ENCODE peak calls at places on chromosomes 7 and 10, in seven cellular contexts. N is adrenal gland, Q is suprapubic skin, X is transverse colon, C is tibial nerve, G is thyroid gland, Y is ovary. P is an unnamed sample.

GRCh38 chr7:74217455-74218342 is 7.9 kb downstream of the LAT2 start:
- DNase-seq in N (no peak), Q (no peak), X (peak; percentile 30), C (no peak), G (no peak), Y (no peak), P (no peak)

GRCh38 chr10:88157981-88158465 is 294.6 kb downstream of the PTEN start:
- DNase-seq in N (peak; percentile 56), Q (no peak), X (no peak), C (no peak), G (no peak), Y (peak; percentile 24), P (no peak)

GRCh38 chr7:78311176-78311575 is 512.6 kb downstream of the PHTF2 start:
- DNase-seq in N (no peak), Q (no peak), X (no peak), C (no peak), G (no peak), Y (no peak), P (no peak)

GRCh38 chr7:44375236-44375699 is 49.9 kb upstream of the CAMK2B start:
- DNase-seq in N (peak; percentile 60), Q (no peak), X (no peak), C (no peak), G (peak; percentile 37), Y (no peak), P (no peak)

GRCh38 chr10:123912466-123913201 is 21.0 kb upstream of the CPXM2 start:
- DNase-seq in N (no peak), Q (no peak), X (no peak), C (no peak), G (peak; percentile 68), Y (no peak), P (no peak)

GRCh38 chr7:79528421-79528820 is 75.0 kb upstream of the MAGI2 start:
- DNase-seq in N (no peak), Q (no peak), X (no peak), C (no peak), G (no peak), Y (no peak), P (no peak)

GRCh38 chr10:110395350-110396283 is 90.9 kb upstream of the SMNDC1 start:
- DNase-seq in N (peak; percentile 90), Q (no peak), X (peak; percentile 85), C (no peak), G (peak; percentile 63), Y (no peak), P (no peak)

GRCh38 chr10:107013258-107014001 is 151.1 kb downstream of the SORCS1 start:
- DNase-seq in N (no peak), Q (no peak), X (no peak), C (no peak), G (no peak), Y (no peak), P (no peak)

GRCh38 chr10:113704637-113705343 is 25.1 kb downstream of the CASP7 start:
- DNase-seq in N (no peak), Q (no peak), X (no peak), C (no peak), G (no peak), Y (no peak), P (no peak)

GRCh38 chr10:74927701-74928100 is 101.3 kb downstream of the KAT6B start:
- DNase-seq in N (no peak), Q (no peak), X (no peak), C (no peak), G (no peak), Y (no peak), P (no peak)

GRCh38 chr7:34453150-34453549 is 204.9 kb upstream of the NPSR1 start:
- DNase-seq in N (no peak), Q (no peak), X (no peak), C (no peak), G (no peak), Y (no peak), P (no peak)
- TF ChIP-seq POLR2A in N (no peak), Q (no peak), X (no peak), C (no peak), G (no peak), Y (no peak), P (no peak)

DNA sequence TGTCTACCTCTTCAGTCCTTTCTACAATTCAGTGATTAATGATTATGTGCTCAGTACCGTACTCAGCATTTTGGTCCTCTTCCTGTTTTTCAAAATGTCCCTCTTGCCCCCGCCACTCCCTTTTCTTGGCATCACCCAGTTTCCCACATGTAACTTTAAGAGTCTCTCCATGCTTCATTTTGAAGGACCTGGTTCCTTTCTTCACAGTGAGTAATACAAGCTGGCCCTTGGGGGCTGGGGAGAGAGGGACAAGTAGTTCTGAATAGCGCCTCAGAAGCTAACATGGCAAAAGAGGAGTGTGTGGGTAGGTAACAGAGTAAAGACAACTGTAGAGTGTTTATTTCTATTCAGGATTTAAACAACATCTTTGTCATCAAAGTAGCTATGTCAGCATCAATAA is 34.6 kb upstream of the SLIT1 start:
- DNase-seq in N (no peak), Q (no peak), X (no peak), C (no peak), G (no peak), Y (no peak), P (no peak)
- TF ChIP-seq POLR2A in N (no peak), Q (no peak), X (no peak), C (no peak), G (no peak), Y (no peak), P (no peak)

GRCh38 chr10:119872610-119872859 is at the start of gene MCMBP:
- DNase-seq in N (no peak), Q (no peak), X (no peak), C (no peak), G (no peak), Y (no peak), P (no peak)

GRCh38 chr10:119878524-119878923 is 5.9 kb upstream of the MCMBP start:
- DNase-seq in N (no peak), Q (no peak), X (no peak), C (no peak), G (no peak), Y (no peak), P (no peak)

GRCh38 chr10:119867317-119867716 is 5.3 kb downstream of the MCMBP start:
- DNase-seq in N (no peak), Q (no peak), X (no peak), C (no peak), G (no peak), Y (no peak), P (no peak)

GRCh38 chr10:119871881-119872609 is 598 bp downstream of the MCMBP start:
- DNase-seq in N (peak; percentile 61), Q (peak; percentile 79), X (peak; percentile 70), C (no peak), G (peak; percentile 86), Y (peak; percentile 36), P (no peak)

DNA sequence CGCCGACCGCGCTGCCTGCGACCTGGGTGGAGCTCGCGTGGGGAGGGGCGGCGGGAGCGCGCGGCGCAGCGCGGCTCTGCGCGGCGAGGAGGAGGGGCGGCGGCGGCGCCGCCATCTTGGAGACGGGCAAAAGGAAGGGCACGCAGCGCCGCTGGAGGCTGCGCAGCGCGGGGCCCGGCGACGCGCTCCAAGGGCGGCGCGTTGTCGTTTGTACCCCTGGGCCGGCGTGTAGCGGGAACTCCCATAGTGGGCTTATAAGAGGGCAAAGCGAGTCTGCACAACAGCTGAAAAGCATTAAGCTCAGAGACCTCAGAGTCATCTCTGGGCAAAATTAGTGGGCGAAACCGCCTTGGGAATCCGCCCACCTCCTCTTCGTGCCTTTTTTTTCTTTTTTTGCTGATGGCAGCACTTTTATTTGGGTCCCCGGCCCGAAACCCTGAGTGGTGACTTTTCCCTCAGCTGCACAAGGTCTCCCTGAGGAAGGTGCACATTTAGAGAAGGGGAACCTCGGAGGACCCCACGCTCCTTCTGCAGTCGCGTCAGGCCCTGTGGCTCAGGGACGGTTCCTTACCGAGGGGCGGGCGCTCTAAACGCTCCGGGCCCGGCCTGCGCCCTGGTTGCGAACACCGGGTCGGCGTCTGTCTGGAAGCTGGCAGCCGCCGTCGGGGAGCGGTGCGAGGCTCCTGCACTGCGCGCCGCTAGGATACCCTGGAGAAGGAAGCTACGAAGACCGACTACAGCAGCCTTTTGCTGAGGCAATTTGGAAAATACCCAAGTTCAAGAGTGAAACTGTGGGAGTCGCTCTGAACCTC is 423 bp upstream of the MCMBP start:
- DNase-seq in N (peak; percentile 91), Q (peak; percentile 86), X (peak; percentile 91), C (peak; percentile 73), G (peak; percentile 83), Y (peak; percentile 83), P (peak; percentile 28)
- TF ChIP-seq POLR2A in N (no peak), Q (no peak), X (peak; percentile 59), C (peak; percentile 32), G (no peak), Y (no peak), P (no peak)

GRCh38 chr7:120988591-120989299 is at the start of gene CPED1:
- DNase-seq in N (peak; percentile 81), Q (peak; percentile 85), X (peak; percentile 73), C (peak; percentile 73), G (peak; percentile 53), Y (peak; percentile 79), P (peak; percentile 21)
- TF ChIP-seq POLR2A in N (no peak), Q (no peak), X (no peak), C (peak; percentile 78), G (no peak), Y (peak; percentile 23), P (no peak)

DNA sequence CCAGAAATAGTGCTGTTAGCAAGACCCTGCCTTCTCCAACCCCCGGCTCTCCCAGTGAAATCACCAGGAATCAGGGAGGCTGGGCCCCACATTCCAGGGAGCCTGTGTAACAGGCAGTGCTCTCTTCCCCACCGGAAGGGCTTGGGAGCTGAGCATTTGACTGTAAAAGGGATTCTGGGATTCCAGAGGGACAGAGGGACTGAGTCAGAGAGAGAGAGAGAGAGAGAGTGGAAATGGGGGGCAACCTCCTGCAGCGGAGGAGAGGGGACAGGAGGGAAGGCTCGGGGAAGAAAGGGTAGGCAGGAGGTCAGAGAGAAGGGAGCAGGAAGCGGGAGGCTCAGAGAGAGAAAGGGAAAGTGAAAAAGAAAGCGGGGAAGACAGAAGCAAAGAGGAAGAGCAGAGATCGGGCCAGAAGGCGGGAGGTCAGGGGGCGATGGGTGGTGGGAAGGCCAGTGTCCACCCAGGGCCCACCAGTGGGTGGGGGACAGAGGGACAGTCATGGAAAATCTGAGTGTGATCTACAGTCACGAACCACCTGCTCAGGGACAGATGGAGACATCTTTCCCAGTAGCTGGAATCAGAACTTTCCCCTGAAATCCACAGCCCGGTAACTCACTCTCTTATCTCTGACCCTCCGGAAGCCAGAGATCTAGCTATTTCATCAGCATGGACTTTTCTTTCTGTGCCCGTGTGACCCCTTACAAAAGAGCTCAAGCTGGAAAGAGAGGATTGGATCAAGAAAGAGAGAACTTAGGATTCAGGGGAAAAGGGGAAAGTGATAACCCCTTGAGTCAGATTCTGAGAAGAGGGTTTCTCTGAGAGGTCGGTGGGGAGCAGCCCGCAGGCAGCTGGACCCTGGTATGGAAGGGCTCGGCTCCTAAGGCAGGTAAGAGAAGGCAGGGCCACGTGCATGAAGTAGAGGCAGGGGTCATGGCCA is 4.6 kb upstream of the SERPINE1 start:
- DNase-seq in N (peak; percentile 87), Q (peak; percentile 84), X (peak; percentile 65), C (peak; percentile 46), G (peak; percentile 38), Y (peak; percentile 91), P (no peak)
- TF ChIP-seq POLR2A in N (peak; percentile 25), Q (no peak), X (peak; percentile 35), C (no peak), G (no peak), Y (peak; percentile 62), P (no peak)

GRCh38 chr7:141737836-141738591 is at the start of gene SSBP1:
- DNase-seq in N (peak; percentile 97), Q (peak; percentile 94), X (peak; percentile 93), C (peak; percentile 69), G (peak; percentile 89), Y (peak; percentile 83), P (peak; percentile 55)
- TF ChIP-seq POLR2A in N (no peak), Q (no peak), X (peak; percentile 70), C (peak; percentile 57), G (no peak), Y (peak; percentile 59), P (peak; percentile 29)

P was measured in esophagus squamous epithelium.